ENCODE peak calls at places on chromosomes 2 and 18, in nine cellular contexts. C is tibial nerve, V is ovary, U is K562, G is adrenal gland, P is A549, H is heart left ventricle, J is sigmoid colon, K is endothelial cell of umbilical vein. Q is an unnamed sample.

GRCh38 chr2:137888845-137889244 is 75.4 kb upstream of the HNMT start:
- DNase-seq in J (no peak), P (peak; percentile 61), K (peak; percentile 31), C (no peak), V (no peak), U (peak; percentile 46), G (peak; percentile 37), H (no peak), Q (no peak)

GRCh38 chr2:226551522-226552250 is 247.9 kb downstream of the IRS1 start:
- DNase-seq in K (no peak), C (no peak), G (no peak), U (no peak), V (no peak), J (no peak), P (no peak), H (no peak), Q (no peak)

GRCh38 chr2:100666996-100667395 is 104.2 kb downstream of the PDCL3 start:
- DNase-seq in J (no peak), V (no peak), H (no peak), G (no peak), U (no peak), P (no peak), C (no peak), K (no peak), Q (no peak)

GRCh38 chr2:120433816-120434290 is 87.9 kb downstream of the INHBB start:
- DNase-seq in G (no peak), H (no peak), V (no peak), P (no peak), U (no peak), C (no peak), J (peak; percentile 55), K (no peak), Q (peak; percentile 58)

GRCh38 chr2:21043744-21044532 is at the start of gene APOB:
- DNase-seq in J (peak; percentile 64), K (no peak), U (no peak), P (no peak), C (no peak), H (peak; percentile 36), V (peak; percentile 31), G (no peak), Q (peak; percentile 77)

GRCh38 chr2:158392683-158393082 is 63.9 kb downstream of the CCDC148 start:
- DNase-seq in P (no peak), V (no peak), G (no peak), J (no peak), H (no peak), U (no peak), C (no peak), K (no peak), Q (no peak)

GRCh38 chr2:102473020-102473419 is at the start of gene SLC9A4:
- DNase-seq in V (no peak), U (peak; percentile 60), H (peak; percentile 27), G (peak; percentile 65), P (peak; percentile 51), K (peak; percentile 62), C (peak; percentile 58), J (no peak), Q (no peak)

GRCh38 chr2:112881217-112882000 is 29.6 kb upstream of the IL37 start:
- DNase-seq in J (no peak), C (no peak), G (peak; percentile 37), V (no peak), H (no peak), K (peak; percentile 65), P (no peak), U (peak; percentile 56), Q (peak; percentile 70)

GRCh38 chr18:33578371-33579146 is 540 bp downstream of the ASXL3 start:
- DNase-seq in C (no peak), V (peak; percentile 83), K (no peak), H (peak; percentile 50), J (peak; percentile 66), U (no peak), G (no peak), P (no peak), Q (peak; percentile 68)

GRCh38 chr18:43587538-43588153 is 310.4 kb upstream of the SYT4 start:
- DNase-seq in P (peak; percentile 17), U (peak; percentile 12), J (no peak), H (no peak), V (no peak), C (peak; percentile 15), K (peak; percentile 43), G (peak; percentile 30), Q (no peak)

GRCh38 chr2:55111570-55112228 is 61.4 kb upstream of the RTN4 start:
- DNase-seq in J (peak; percentile 92), V (peak; percentile 55), H (peak; percentile 62), K (peak; percentile 49), P (peak; percentile 84), C (peak; percentile 60), U (peak; percentile 87), G (peak; percentile 93), Q (peak; percentile 80)

GRCh38 chr2:25872134-25872533 is 6.2 kb downstream of the ASXL2 start:
- DNase-seq in U (no peak), K (no peak), J (no peak), G (no peak), P (no peak), C (no peak), V (no peak), H (no peak), Q (no peak)

GRCh38 chr2:27020337-27020948 is 12.3 kb upstream of the TMEM214 start:
- DNase-seq in J (no peak), K (peak; percentile 39), H (peak; percentile 73), P (no peak), C (peak; percentile 61), U (peak; percentile 96), V (peak; percentile 68), G (peak; percentile 50), Q (no peak)

GRCh38 chr18:30696201-30696600 is 346.3 kb downstream of the DSC3 start:
- DNase-seq in H (no peak), P (no peak), V (no peak), C (no peak), J (no peak), U (no peak), G (no peak), K (no peak), Q (no peak)

DNA sequence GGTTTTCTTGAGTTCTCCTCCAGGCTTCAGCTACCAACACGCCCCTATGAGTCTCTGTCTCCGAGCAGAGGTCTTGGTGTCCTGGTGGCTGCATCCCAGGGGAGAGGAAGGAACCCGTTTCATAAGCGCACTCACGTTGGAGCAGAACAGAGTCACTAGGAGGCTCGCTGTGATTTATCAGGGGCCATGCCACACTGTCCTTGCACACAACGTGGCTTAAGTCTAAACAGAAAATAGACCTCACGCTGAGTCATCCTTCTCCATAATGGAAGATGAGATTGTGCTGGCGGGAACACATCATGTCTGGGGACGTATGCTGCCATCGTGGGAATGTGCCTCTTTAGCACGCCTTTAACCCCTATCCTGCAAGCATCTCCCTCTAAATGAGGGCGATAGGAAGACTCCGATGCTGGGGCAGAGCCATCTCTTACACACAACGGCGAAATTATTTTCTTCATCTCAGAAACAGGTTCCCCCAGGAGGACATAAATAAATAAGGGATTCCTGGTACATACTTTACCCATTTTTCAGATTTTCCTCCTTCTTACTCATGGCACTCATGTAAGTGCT is 211.4 kb downstream of the KLHL29 start:
- DNase-seq in G (peak; percentile 92), K (no peak), J (peak; percentile 79), H (no peak), P (no peak), U (no peak), V (no peak), C (no peak), Q (no peak)
- H3K4me3 ChIP-seq in G (peak overlapping the region; percentile 10), K (no peak overlapping the region), J (no peak overlapping the region), H (no peak overlapping the region), P (no peak overlapping the region), U (no peak overlapping the region), V (no peak overlapping the region), C (no peak overlapping the region), Q (no peak overlapping the region)

GRCh38 chr2:233404227-233404626 is 49.9 kb downstream of the DGKD start:
- DNase-seq in C (no peak), H (no peak), G (peak; percentile 28), U (peak; percentile 51), J (no peak), K (peak; percentile 57), P (peak; percentile 77), V (no peak), Q (peak; percentile 79)
- TF ChIP-seq CTCF in C (peak; percentile 59), H (peak; percentile 63), G (peak; percentile 48), U (peak; percentile 72), J (peak; percentile 37), K (peak; percentile 80), P (peak; percentile 76), V (no peak), Q (peak; percentile 71)

DNA sequence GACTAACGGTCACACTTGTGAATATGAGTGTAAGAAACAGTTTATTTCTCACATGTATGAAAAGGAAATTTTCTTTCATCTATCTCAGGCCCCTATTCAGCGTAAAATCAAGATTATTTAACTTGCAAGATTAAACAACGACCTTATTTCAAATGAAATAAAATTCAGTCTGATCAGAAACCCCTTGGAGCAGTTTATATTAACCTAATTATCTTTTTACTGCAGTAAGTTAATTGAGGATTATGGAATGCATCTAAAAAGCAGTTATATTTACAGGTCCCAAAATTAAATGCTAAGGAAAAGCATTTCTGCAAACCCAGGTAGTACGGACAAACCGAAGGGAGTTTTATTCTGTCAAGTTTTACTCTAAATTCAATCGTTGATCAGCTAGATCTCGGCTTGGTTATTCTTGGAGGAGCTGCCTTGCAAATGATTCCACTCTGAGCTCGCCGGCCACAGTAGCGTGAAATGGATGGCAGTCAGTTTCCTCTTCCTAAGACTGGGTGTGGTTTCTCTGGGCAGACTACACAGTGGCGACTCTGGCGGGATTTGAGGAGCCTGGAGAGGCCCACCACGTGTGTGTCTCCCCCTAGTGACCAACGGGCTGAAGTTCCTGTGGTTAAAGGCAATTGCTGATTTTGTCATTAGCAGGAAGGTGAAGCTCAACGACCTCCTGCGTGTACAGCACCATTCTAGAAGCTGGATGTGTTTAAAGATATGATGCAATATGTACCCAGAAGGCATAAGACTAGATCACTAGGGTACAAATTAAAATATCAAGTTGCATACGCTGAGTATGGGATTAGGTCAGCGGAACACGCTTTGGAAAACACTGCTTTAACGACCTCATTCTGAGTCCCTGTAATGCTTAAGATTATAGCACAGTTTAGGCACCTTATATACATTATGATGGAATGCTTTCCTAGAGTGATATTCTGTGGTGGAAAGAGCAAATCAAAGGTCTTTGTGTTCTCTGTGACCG is 36.4 kb downstream of the PRKRA start:
- DNase-seq in U (peak; percentile 98), P (peak; percentile 96), G (peak; percentile 93), C (peak; percentile 93), J (peak; percentile 95), H (peak; percentile 93), V (peak; percentile 84), K (peak; percentile 94), Q (peak; percentile 91)
- TF ChIP-seq POLR2A in U (peak; percentile 62), P (peak; percentile 47), G (no peak), C (peak; percentile 40), J (no peak), H (peak; percentile 46), V (no peak), K (peak; percentile 86), Q (no peak)

DNA sequence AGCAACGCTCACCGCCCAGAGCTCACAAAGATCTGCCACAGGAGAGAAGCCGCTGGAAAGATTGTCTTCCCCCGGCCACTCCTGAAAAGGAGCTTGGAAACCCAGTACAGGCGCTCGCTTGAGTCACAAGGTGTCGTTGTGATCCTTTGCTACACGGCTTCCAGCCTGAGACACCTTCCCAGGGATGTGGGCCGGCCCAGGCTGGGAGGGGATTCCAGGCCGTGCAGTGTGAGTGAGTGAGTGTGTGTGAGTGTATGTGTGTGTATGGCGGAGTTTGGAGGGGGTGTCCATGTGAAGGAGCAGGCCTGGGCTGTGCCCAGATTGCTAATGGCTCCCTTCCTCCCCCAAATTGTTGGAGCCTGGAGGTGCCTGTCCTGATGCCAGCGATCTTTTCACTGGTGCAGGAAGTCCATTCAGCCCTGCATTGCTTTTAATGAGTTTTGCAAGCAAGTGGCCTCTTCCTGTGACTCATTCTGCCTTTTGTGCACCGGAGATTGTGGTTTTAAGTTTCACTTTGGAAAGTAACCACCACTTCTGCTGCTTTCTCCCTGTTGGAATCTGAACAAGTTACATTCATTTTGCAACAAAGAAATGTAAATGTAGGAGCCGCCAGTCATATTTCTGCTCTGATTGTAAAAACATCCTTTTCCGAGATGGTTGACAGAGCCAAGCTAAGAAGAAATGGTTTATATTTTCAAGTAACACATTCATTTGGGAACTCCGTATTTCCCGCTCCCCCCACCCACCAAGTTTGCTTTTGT is 83.7 kb downstream of the LPIN1 start:
- DNase-seq in U (peak; percentile 88), P (peak; percentile 79), K (peak; percentile 96), C (peak; percentile 64), J (peak; percentile 84), V (peak; percentile 71), G (peak; percentile 79), H (peak; percentile 69), Q (peak; percentile 86)
- H3K4me3 ChIP-seq in U (peak overlapping the region; percentile 31), P (peak overlapping the region; percentile 13), K (peak overlapping the region; percentile 47), C (peak overlapping the region; percentile 19), J (peak overlapping the region; percentile 32), V (peak overlapping the region; percentile 19), G (peak overlapping the region; percentile 41), H (peak overlapping the region; percentile 10), Q (peak overlapping the region; percentile 55)